ENCODE peak calls at places on chromosome 18, in nine cellular contexts. B is left ventricle myocardium inferior; C is heart right ventricle; W is right lobe of liver; E is CD8-positive, alpha-beta T cell; Z is HCT116; S is fibroblast of lung; K is GM23338; Y is transverse colon. G is an unnamed sample.

GRCh38 chr18:49094979-49095632 is 144.3 kb upstream of the SMAD7 start:
- DNase-seq in B (no peak), C (no peak), W (no peak), E (no peak), Z (no peak), S (peak), K (no peak), Y (no peak), G (peak)

GRCh38 chr18:69996951-69997798 is 49.5 kb upstream of the CD226 start:
- DNase-seq in B (no peak), C (no peak), W (no peak), E (no peak), Z (no peak), S (no peak), K (no peak), Y (no peak), G (no peak)

GRCh38 chr18:5066380-5066977 is 130.6 kb downstream of the AKAIN1 start:
- DNase-seq in B (no peak), C (no peak), W (no peak), E (no peak), Z (no peak), S (no peak), K (peak), Y (peak), G (no peak)

GRCh38 chr18:33817096-33817495 is 239.1 kb downstream of the ASXL3 start:
- DNase-seq in B (no peak), C (no peak), W (no peak), E (no peak), Z (no peak), S (peak), K (no peak), Y (no peak), G (peak)

GRCh38 chr18:74148543-74149070 is 284 bp downstream of the TIMM21 start:
- DNase-seq in B (no peak), C (no peak), W (no peak), E (no peak), Z (no peak), S (no peak), K (no peak), Y (no peak), G (no peak)

GRCh38 chr18:56382541-56382940 is 255.9 kb downstream of the TXNL1 start:
- DNase-seq in B (no peak), C (no peak), W (no peak), E (no peak), Z (no peak), S (peak), K (no peak), Y (no peak), G (no peak)

GRCh38 chr18:58392336-58393000 is 236.4 kb downstream of the ALPK2 start:
- DNase-seq in B (no peak), C (no peak), W (no peak), E (no peak), Z (no peak), S (peak), K (peak), Y (no peak), G (no peak)

GRCh38 chr18:32769242-32770180 is 3.3 kb downstream of the KLHL14 start:
- DNase-seq in B (no peak), C (no peak), W (no peak), E (no peak), Z (no peak), S (no peak), K (peak), Y (no peak), G (no peak)

GRCh38 chr18:79047556-79048244 is 21.5 kb upstream of the ATP9B start:
- DNase-seq in B (no peak), C (no peak), W (no peak), E (peak), Z (no peak), S (no peak), K (no peak), Y (no peak), G (no peak)

GRCh38 chr18:6561029-6561861 is 146.5 kb upstream of the L3MBTL4 start:
- DNase-seq in B (peak), C (peak), W (peak), E (no peak), Z (no peak), S (no peak), K (no peak), Y (peak), G (no peak)

GRCh38 chr18:67425724-67426123 is 90.8 kb downstream of the DSEL start:
- DNase-seq in B (no peak), C (no peak), W (no peak), E (no peak), Z (no peak), S (peak), K (no peak), Y (no peak), G (peak)

GRCh38 chr18:58176915-58177717 is 133.1 kb downstream of the NEDD4L start:
- DNase-seq in B (no peak), C (no peak), W (no peak), E (no peak), Z (no peak), S (peak), K (no peak), Y (no peak), G (peak)

GRCh38 chr18:28086530-28087172 is 90.3 kb downstream of the CDH2 start:
- DNase-seq in B (no peak), C (no peak), W (peak), E (no peak), Z (no peak), S (peak), K (peak), Y (no peak), G (no peak)

GRCh38 chr18:41206341-41206740 is 748.7 kb upstream of the PIK3C3 start:
- DNase-seq in B (no peak), C (no peak), W (no peak), E (no peak), Z (no peak), S (no peak), K (no peak), Y (no peak), G (no peak)

GRCh38 chr18:49400398-49401072 is 59.9 kb downstream of the DYM start:
- DNase-seq in B (no peak), C (no peak), W (no peak), E (no peak), Z (no peak), S (peak), K (no peak), Y (no peak), G (no peak)

GRCh38 chr18:8657873-8658521 is 47.4 kb upstream of the MTCL1 start:
- DNase-seq in B (no peak), C (no peak), W (no peak), E (no peak), Z (no peak), S (peak), K (peak), Y (no peak), G (no peak)

GRCh38 chr18:40949138-40949949 is 1005.7 kb upstream of the PIK3C3 start:
- DNase-seq in B (no peak), C (no peak), W (no peak), E (no peak), Z (no peak), S (no peak), K (no peak), Y (no peak), G (no peak)

GRCh38 chr18:35852786-35853185 is 119.7 kb upstream of the RMP24 start:
- DNase-seq in B (no peak), C (no peak), W (no peak), E (no peak), Z (no peak), S (peak), K (no peak), Y (no peak), G (no peak)

DNA sequence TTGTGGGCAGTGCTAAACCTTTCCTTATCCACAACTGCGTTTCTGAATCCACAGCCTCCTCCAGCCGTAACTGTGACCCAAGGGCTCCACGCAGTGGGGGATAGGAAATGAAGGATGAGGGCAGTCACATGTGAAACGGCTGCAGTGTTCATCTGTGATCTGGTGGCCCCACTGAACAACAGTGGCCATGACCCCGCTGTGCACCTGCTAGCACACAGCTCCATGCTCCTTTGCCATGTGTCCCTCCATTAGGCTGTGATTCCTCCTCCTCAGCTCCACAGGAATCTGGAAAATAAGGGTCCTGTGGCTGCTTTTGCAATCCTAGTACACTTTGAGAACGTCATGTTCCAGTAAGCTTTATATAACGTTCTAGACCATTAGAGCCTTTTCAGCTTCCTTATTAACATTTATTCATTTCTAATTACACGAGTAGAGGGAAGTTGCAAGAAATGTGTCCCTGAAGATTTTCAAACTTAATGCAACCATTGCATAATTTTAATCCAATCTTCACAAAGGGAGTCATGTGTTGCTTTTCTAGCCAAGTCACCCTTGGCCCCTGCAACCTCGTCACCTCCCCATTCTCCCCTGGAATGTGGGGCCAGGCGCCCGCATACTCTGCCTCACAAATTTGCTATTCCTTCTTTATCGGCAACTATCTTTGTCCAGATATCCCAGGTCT is 7.1 kb upstream of the NAPG start:
- DNase-seq in B (peak), C (peak), W (no peak), E (no peak), Z (no peak), S (peak), K (no peak), Y (peak), G (no peak)
- TF ChIP-seq CTCF in B (peak), C (peak), W (no peak), E (no peak), Z (no peak), S (peak), K (peak), Y (no peak), G (no peak)

GRCh38 chr18:46222093-46222492 is 117.9 kb downstream of the HAUS1 start:
- DNase-seq in B (no peak), C (no peak), W (no peak), E (no peak), Z (no peak), S (no peak), K (no peak), Y (no peak), G (no peak)

GRCh38 chr18:46220116-46220515 is 115.9 kb downstream of the HAUS1 start:
- DNase-seq in B (no peak), C (no peak), W (no peak), E (no peak), Z (no peak), S (peak), K (no peak), Y (no peak), G (no peak)

GRCh38 chr18:46226461-46226860 is 122.3 kb downstream of the HAUS1 start:
- DNase-seq in B (no peak), C (no peak), W (no peak), E (no peak), Z (no peak), S (peak), K (no peak), Y (no peak), G (no peak)

GRCh38 chr18:46224181-46224775 is 120.1 kb downstream of the HAUS1 start:
- DNase-seq in B (no peak), C (no peak), W (no peak), E (no peak), Z (no peak), S (peak), K (no peak), Y (no peak), G (no peak)

DNA sequence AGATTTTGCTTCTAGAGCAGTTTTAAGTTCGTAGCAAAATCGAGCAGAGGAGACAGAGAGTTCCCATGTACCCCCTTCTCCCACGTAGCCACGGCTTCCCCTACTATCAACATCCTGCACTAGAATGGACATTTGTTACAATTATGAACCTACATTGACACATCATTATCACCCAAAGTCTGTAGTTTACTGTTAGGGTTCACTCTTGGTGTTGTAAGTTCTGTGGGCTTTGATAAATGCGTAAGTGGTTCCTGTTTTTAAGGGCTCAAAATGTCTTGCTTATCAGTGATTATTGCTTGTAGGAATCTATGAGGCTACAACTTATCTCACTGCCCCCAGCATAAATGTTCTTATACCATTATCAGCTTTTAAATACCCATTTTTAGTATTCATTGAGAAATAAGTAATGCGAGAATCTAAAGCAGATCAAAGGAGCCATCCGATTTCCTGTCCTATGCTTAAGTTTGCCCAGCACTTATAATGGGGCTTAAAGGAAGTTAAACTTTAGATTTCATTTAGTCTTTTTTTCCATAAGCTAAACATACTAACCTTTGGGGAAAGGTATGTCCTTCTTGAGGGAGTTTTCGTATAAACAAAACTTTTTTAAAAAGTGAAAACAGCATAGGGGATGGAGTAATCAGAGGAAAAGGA is 118.7 kb downstream of the HAUS1 start:
- DNase-seq in B (no peak), C (no peak), W (no peak), E (no peak), Z (no peak), S (no peak), K (no peak), Y (no peak), G (no peak)
- H3K27ac ChIP-seq in B (no peak), C (no peak), W (no peak), E (no peak), Z (no peak), S (no peak), K (no peak), Y (no peak), G (no peak)

DNA sequence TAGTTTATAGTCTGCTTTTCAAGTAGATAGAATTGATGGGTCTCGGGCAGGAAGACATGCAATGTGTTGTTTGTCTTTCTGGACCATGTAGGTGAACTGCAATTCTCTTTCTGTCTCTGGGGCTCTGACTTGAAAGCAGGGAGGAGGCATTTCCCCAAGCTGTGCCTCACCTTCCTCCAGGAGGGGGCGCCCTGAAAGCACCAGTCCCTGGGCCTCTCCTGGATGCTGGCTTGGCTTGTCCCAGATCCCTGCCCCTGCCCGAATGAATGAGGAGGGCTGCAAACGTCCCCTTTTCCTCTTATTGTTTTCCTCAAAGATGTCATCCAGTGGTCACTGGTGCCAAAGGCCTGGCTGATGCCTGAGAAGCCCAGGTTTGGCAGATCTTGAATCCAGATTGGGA is 270.6 kb downstream of the CELF4 start:
- DNase-seq in B (no peak), C (no peak), W (no peak), E (no peak), Z (no peak), S (no peak), K (peak), Y (peak), G (no peak)
- TF ChIP-seq CTCF in B (no peak), C (no peak), W (no peak), E (no peak), Z (peak), S (peak), K (peak), Y (no peak), G (peak)

DNA sequence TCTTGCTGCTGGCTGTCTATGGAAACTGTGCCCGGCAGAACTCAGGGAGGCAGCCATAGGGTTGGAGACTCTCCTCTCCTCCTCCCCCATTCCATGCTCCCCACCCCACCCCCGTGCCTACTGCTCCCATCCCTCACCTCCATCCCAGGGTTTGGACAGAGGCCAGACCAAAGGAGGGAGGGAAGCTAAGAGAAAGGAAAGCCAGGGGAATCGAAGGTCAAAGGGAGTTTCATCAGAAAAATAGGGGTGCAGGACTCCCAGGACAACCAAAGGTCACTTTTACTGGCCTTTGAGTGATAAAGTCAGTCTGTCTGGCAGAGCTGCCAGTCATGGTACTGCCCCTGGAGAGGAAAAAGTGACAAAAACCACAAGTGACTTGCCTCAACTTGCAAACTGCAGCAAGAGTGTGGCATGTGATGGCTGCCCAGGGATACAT is 187.3 kb upstream of the CTAGE1 start:
- DNase-seq in B (no peak), C (no peak), W (peak), E (no peak), Z (no peak), S (no peak), K (no peak), Y (no peak), G (no peak)
- H3K27ac ChIP-seq in B (peak), C (peak), W (peak), E (no peak), Z (no peak), S (no peak), K (no peak), Y (no peak), G (no peak)

DNA sequence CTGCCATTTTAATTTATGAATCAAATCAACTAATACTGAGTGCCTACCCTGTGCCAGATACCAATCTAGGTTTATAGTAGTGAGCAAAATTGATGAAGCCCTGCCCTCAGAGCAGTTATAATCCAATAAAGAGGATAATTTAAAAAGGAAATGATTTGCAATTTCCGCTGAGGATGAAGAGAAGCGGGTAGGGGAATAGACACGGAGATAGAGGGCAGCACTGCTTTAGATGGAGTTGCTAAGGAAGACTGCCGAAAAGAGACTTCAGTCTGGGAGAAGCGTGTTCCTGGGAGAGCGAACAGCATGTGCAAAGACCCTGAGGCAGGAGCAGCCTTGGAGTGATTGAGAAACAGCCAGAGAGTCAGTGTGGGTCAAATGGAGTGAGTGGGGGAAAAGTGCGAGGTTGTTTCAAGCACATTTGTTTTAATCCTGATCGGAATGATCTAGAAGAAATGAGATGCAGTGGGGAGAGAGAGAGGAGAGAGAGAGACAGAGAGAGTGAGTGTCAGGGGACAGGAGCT is 12.4 kb downstream of the LAMA3 start:
- DNase-seq in B (no peak), C (no peak), W (no peak), E (no peak), Z (no peak), S (no peak), K (no peak), Y (no peak), G (no peak)
- TF ChIP-seq CTCF in B (no peak), C (no peak), W (no peak), E (no peak), Z (no peak), S (no peak), K (peak), Y (no peak), G (no peak)

GRCh38 chr18:53918091-53918490 is 306.4 kb downstream of the MBD2 start:
- DNase-seq in B (no peak), C (no peak), W (no peak), E (no peak), Z (no peak), S (no peak), K (no peak), Y (no peak), G (no peak)

DNA sequence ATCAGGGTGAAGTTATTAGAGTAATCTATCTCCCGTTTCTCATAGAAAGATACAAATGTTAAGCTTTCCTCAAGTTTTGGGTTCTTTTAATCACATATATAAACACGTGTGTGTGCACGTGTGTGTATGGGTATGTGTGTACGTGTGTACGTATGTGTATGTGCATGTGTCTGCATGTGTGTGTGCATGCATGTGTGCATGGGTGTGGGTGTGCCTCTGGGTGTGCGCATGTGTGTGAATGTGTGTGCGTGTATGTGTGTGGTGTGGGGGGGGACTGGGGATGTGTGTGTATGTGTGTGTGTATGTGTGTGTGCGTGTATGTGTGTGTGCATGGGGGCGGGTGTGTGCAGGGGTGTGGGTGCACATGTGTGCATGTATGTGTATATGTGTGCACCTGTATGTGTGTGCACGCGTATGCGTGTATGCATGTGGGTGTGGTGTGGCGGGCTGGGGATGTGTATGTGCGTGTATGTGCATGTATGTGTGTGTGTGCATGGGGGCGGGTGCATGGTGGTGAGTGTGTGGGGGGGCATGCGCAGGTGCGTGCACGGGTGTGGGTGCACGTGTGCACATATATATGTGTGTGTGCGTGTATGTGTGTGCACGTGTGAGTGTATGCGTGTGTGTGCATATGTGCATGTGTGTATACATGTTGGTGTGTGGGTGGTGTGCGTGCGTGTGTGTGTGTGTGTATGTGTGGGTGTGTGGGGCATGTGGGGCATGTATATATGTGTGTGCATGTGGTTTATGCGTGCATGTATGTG is 304.0 kb downstream of the MBD2 start:
- DNase-seq in B (no peak), C (no peak), W (no peak), E (no peak), Z (no peak), S (no peak), K (no peak), Y (no peak), G (no peak)
- H3K27ac ChIP-seq in B (no peak), C (no peak), W (no peak), E (no peak), Z (no peak), S (no peak), K (no peak), Y (no peak), G (no peak)

DNA sequence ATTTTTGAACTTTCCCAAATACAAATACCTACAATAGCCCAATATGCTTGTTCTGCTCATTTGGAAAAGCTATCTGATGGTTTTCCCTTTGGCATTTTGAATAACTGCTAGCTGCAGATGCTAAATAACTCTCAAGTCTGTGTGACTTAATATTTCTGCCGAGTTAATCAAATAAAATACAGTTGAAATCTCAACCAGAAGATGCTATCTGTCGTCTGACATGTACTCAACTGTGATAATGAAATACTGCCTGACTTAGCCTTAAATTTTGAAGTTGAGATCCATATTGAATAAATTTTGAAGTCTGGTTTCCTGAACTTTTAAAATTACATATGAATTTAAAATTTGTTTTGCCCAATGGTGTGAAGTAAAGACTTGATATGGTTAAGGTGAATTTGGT is 204.4 kb upstream of the MEX3C start:
- DNase-seq in B (no peak), C (no peak), W (no peak), E (no peak), Z (no peak), S (no peak), K (no peak), Y (no peak), G (no peak)
- TF ChIP-seq CTCF in B (no peak), C (no peak), W (no peak), E (no peak), Z (no peak), S (no peak), K (no peak), Y (no peak), G (no peak)

GRCh38 chr18:12408247-12408869 is 629 bp downstream of the PRELID3A start:
- DNase-seq in B (no peak), C (no peak), W (no peak), E (no peak), Z (no peak), S (peak), K (no peak), Y (peak), G (no peak)
- H3K27ac ChIP-seq in B (peak), C (peak), W (peak), E (no peak), Z (peak), S (peak), K (no peak), Y (peak), G (peak)

G was measured in keratinocyte.